ENCODE peak calls at places on chromosomes 6 and 20, in ten cellular contexts. E is Panc1; R is NCI-H2081; S is fibroblast of pulmonary artery; A is Daoy; J is GM23248; H is RWPE1; K is effector CD4-positive, alpha-beta T cell; X is Right ventricle myocardium superior; P is neural crest cell. I is an unnamed sample.

GRCh38 chr20:33370296-33370695 is 31.0 kb downstream of the CDK5RAP1 start:
- DNase-seq in H (no peak), R (no peak), A (peak), S (no peak), X (no peak), E (no peak), K (peak), P (no peak), J (no peak), I (peak)

GRCh38 chr20:35695978-35696377 is 3.2 kb downstream of the NFS1 start:
- DNase-seq in X (no peak), S (no peak), A (no peak), R (no peak), J (no peak), H (no peak), E (no peak), K (no peak), P (no peak), I (no peak)

GRCh38 chr6:139378882-139379341 is 4.5 kb upstream of the CITED2 start:
- DNase-seq in P (no peak), K (no peak), E (no peak), R (no peak), S (peak), J (peak), X (no peak), A (peak), H (peak), I (peak)

GRCh38 chr20:58711266-58712051 is 18.9 kb downstream of the NPEPL1 start:
- DNase-seq in R (no peak), S (no peak), A (no peak), J (no peak), X (peak), H (no peak), K (no peak), E (no peak), P (no peak), I (no peak)

GRCh38 chr6:70241991-70242420 is 60.9 kb downstream of the COL9A1 start:
- DNase-seq in J (no peak), E (no peak), X (no peak), P (no peak), K (no peak), H (no peak), R (no peak), A (no peak), S (no peak), I (no peak)

GRCh38 chr6:148107911-148108310 is 234.7 kb upstream of the SASH1 start:
- DNase-seq in P (no peak), X (no peak), J (no peak), E (no peak), R (no peak), K (no peak), H (no peak), A (no peak), S (no peak), I (peak)

GRCh38 chr6:3438190-3439167 is 18.4 kb downstream of the SLC22A23 start:
- DNase-seq in J (peak), R (peak), X (no peak), H (no peak), A (peak), K (no peak), E (no peak), P (no peak), S (peak), I (peak)

GRCh38 chr6:93407186-93407585 is 12.2 kb downstream of the EPHA7 start:
- DNase-seq in P (no peak), S (peak), H (no peak), J (no peak), K (no peak), A (no peak), R (peak), X (no peak), E (no peak), I (no peak)

GRCh38 chr6:41655706-41656668 is 17.7 kb downstream of the MDFI start:
- DNase-seq in H (no peak), R (no peak), A (peak), K (no peak), E (no peak), S (peak), J (no peak), X (peak), P (no peak), I (no peak)

GRCh38 chr6:83696674-83697073 is 12.2 kb downstream of the SNAP91 start:
- DNase-seq in E (no peak), H (peak), R (no peak), K (no peak), X (no peak), J (no peak), A (no peak), P (no peak), S (peak), I (peak)

GRCh38 chr20:2133318-2134183 is 31.9 kb downstream of the STK35 start:
- DNase-seq in P (no peak), S (peak), K (no peak), X (no peak), J (peak), H (no peak), A (peak), R (no peak), E (no peak), I (peak)

GRCh38 chr6:88728756-88729155 is 234.7 kb downstream of the RNGTT start:
- DNase-seq in E (no peak), S (no peak), P (no peak), K (no peak), X (peak), R (no peak), J (no peak), H (no peak), A (no peak), I (no peak)

GRCh38 chr6:73566954-73567591 is 46.2 kb upstream of the EEF1A1 start:
- DNase-seq in K (no peak), A (peak), J (peak), H (no peak), E (no peak), P (no peak), S (peak), X (peak), R (no peak), I (peak)

GRCh38 chr6:8131265-8131897 is 29.0 kb upstream of the EEF1E1 start:
- DNase-seq in E (no peak), J (peak), K (peak), H (peak), A (peak), X (no peak), P (peak), R (peak), S (peak), I (peak)

GRCh38 chr6:26363882-26364825 is 844 bp upstream of the BTN3A2 start:
- DNase-seq in H (peak), P (no peak), A (peak), S (no peak), X (no peak), K (no peak), R (no peak), E (no peak), J (peak), I (peak)

GRCh38 chr6:6915219-6915618 is 192.5 kb upstream of the RREB1 start:
- DNase-seq in S (peak), J (no peak), X (no peak), P (no peak), K (no peak), R (no peak), E (no peak), A (no peak), H (no peak), I (peak)

GRCh38 chr20:37408930-37409210 is 62.9 kb downstream of the SRC start:
- DNase-seq in H (no peak), K (no peak), S (no peak), P (no peak), R (no peak), J (peak), X (no peak), E (no peak), A (no peak), I (no peak)

GRCh38 chr20:57404419-57405072 is 13.3 kb downstream of the RBM38 start:
- DNase-seq in H (no peak), A (no peak), X (peak), P (no peak), J (no peak), E (no peak), R (no peak), S (no peak), K (no peak), I (no peak)

GRCh38 chr6:166439366-166440091 is 56.8 kb upstream of the MPC1 start:
- DNase-seq in P (no peak), K (no peak), J (no peak), R (no peak), X (no peak), A (no peak), E (no peak), S (no peak), H (no peak), I (no peak)

GRCh38 chr6:139485742-139486475 is 111.5 kb upstream of the CITED2 start:
- DNase-seq in J (no peak), S (no peak), A (no peak), R (no peak), H (no peak), E (no peak), P (no peak), X (no peak), K (no peak), I (no peak)

GRCh38 chr6:139137716-139138115 is 2.8 kb downstream of the HECA start:
- DNase-seq in P (no peak), S (no peak), J (peak), R (no peak), A (no peak), E (no peak), H (no peak), K (no peak), X (no peak), I (no peak)

GRCh38 chr20:48286571-48287551 is 501.6 kb upstream of the SULF2 start:
- DNase-seq in R (no peak), P (no peak), E (no peak), X (no peak), S (peak), J (peak), K (no peak), H (no peak), A (no peak), I (no peak)

GRCh38 chr6:167945937-167946485 is 51.5 kb upstream of the KIF25 start:
- DNase-seq in X (no peak), K (no peak), E (no peak), R (no peak), J (no peak), P (no peak), S (no peak), H (no peak), A (no peak), I (no peak)

GRCh38 chr6:133377219-133377618 is 136.1 kb downstream of the EYA4 start:
- DNase-seq in S (no peak), R (no peak), E (no peak), P (no peak), H (no peak), X (no peak), K (no peak), A (no peak), J (no peak), I (no peak)

GRCh38 chr20:2804921-2805681 is 4.7 kb upstream of the CPXM1 start:
- DNase-seq in E (no peak), A (no peak), K (no peak), S (peak), X (no peak), P (no peak), R (no peak), J (peak), H (no peak), I (peak)

GRCh38 chr6:107439418-107439817 is 19.9 kb downstream of the PDSS2 start:
- DNase-seq in H (no peak), J (no peak), E (no peak), S (peak), P (no peak), K (no peak), R (no peak), X (no peak), A (no peak), I (no peak)

GRCh38 chr6:20217900-20218299 is 5.6 kb upstream of the MBOAT1 start:
- DNase-seq in A (no peak), J (peak), R (no peak), S (no peak), E (no peak), K (no peak), X (no peak), P (no peak), H (no peak), I (no peak)